ENCODE peak calls at places on chromosomes 11 and 22, in nine cellular contexts. H is NCI-H524; O is AG09319; X is stimulated activated CD8-positive, alpha-beta memory T cell treated with anti-CD3 and anti-CD28 coated beads, Interleukin-4, amount 100 ng/mL, for 4 hours; A is uterus; I is cardiac fibroblast; B is dermis blood vessel endothelial cell; Q is OCI-LY7; T is T-helper 9 cell. M is an unnamed sample.

GRCh38 chr22:37533995-37534394 is 14.8 kb upstream of the CARD10 start:
- DNase-seq in T (no peak), X (no peak), I (peak), B (peak), H (peak), O (no peak), Q (no peak), A (no peak), M (no peak)

GRCh38 chr22:27107824-27108223 is 450.4 kb downstream of the MIAT start:
- DNase-seq in O (peak), A (peak), X (no peak), Q (no peak), I (peak), H (peak), B (peak), T (no peak), M (no peak)

GRCh38 chr11:117819096-117820040 is 5.2 kb downstream of the FXYD2 start:
- DNase-seq in Q (peak), I (peak), H (peak), X (no peak), B (peak), A (peak), T (no peak), O (no peak), M (peak)

GRCh38 chr22:38832005-38832978 is 11.5 kb downstream of the NPTXR start:
- DNase-seq in T (no peak), A (no peak), O (no peak), Q (no peak), B (no peak), I (no peak), X (no peak), H (no peak), M (no peak)

GRCh38 chr11:114964676-114965214 is 286.4 kb downstream of the NXPE2 start:
- DNase-seq in H (no peak), Q (no peak), I (no peak), A (no peak), O (no peak), T (no peak), X (no peak), B (no peak), M (no peak)

GRCh38 chr11:62925745-62926668 is 4.8 kb upstream of the CHRM1 start:
- DNase-seq in O (no peak), B (no peak), A (no peak), X (no peak), H (no peak), T (no peak), I (no peak), Q (no peak), M (no peak)

GRCh38 chr11:95968585-95968984 is 44.7 kb upstream of the MTMR2 start:
- DNase-seq in O (no peak), I (peak), A (no peak), B (peak), Q (peak), X (no peak), H (no peak), T (no peak), M (no peak)

GRCh38 chr11:78049348-78049747 is 14.3 kb upstream of the THRSP start:
- DNase-seq in T (no peak), X (no peak), O (no peak), I (no peak), H (no peak), A (no peak), B (no peak), Q (no peak), M (no peak)

GRCh38 chr11:71917646-71918045 is 10.7 kb downstream of the XNDC1N start:
- DNase-seq in A (no peak), I (no peak), B (no peak), X (no peak), O (no peak), T (no peak), H (no peak), Q (no peak), M (no peak)

GRCh38 chr11:111819161-111820058 is 52.0 kb downstream of the ALG9 start:
- DNase-seq in B (peak), A (peak), X (no peak), H (no peak), T (no peak), O (peak), I (peak), Q (no peak), M (no peak)

GRCh38 chr11:19767691-19768151 is 55.1 kb downstream of the NAV2 start:
- DNase-seq in I (no peak), X (no peak), O (no peak), A (no peak), T (no peak), Q (no peak), B (no peak), H (no peak), M (no peak)

GRCh38 chr11:121249039-121249663 is 43.4 kb upstream of the SC5D start:
- DNase-seq in X (no peak), B (peak), H (no peak), O (peak), Q (peak), I (peak), T (no peak), A (no peak), M (no peak)

M was measured in progenitor cell of endocrine pancreas.